ENCODE peak calls at places on chromosome 7, in four cellular contexts. K, B, O and I are unnamed samples.
A peak's percentile ranks its signal among the peaks of the same experiment; 100 is the strongest.

GRCh38 chr7:50351267-50351666 is 46.8 kb downstream of the IKZF1 start:
- DNase-seq in K (no peak), B (no peak), O (no peak), I (no peak)

GRCh38 chr7:135712796-135713195 is 15.2 kb downstream of the SLC13A4 start:
- DNase-seq in K (no peak), B (no peak), O (no peak), I (no peak)

GRCh38 chr7:4791101-4791737 is 15.8 kb downstream of the AP5Z1 start:
- DNase-seq in K (no peak), B (no peak), O (no peak), I (no peak)

GRCh38 chr7:65308300-65308678 is 65.4 kb upstream of the ZNF92 start:
- DNase-seq in K (no peak), B (no peak), O (no peak), I (no peak)

GRCh38 chr7:452230-452751 is 67.4 kb downstream of the PDGFA start:
- DNase-seq in K (no peak), B (no peak), O (no peak), I (no peak)

GRCh38 chr7:130273863-130274262 is 7.2 kb downstream of the CPA2 start:
- DNase-seq in K (no peak), B (no peak), O (no peak), I (peak; percentile 44)

GRCh38 chr7:34070486-34071323 is 165.4 kb downstream of the BMPER start:
- DNase-seq in K (no peak), B (no peak), O (no peak), I (no peak)

GRCh38 chr7:2860627-2861133 is 16.6 kb upstream of the GNA12 start:
- DNase-seq in K (no peak), B (peak; percentile 68), O (no peak), I (no peak)

GRCh38 chr7:148701414-148701813 is 2.7 kb downstream of the CUL1 start:
- DNase-seq in K (no peak), B (no peak), O (no peak), I (no peak)

GRCh38 chr7:137386966-137387365 is 43.4 kb upstream of the PTN start:
- DNase-seq in K (no peak), B (no peak), O (no peak), I (no peak)

GRCh38 chr7:25384820-25385560 is 156.7 kb upstream of the NPVF start:
- DNase-seq in K (no peak), B (no peak), O (no peak), I (no peak)

GRCh38 chr7:140390466-140391190 is 7.7 kb downstream of the SLC37A3 start:
- DNase-seq in K (no peak), B (no peak), O (no peak), I (no peak)

GRCh38 chr7:157523371-157523765 is 186.6 kb downstream of the DNAJB6 start:
- DNase-seq in K (no peak), B (no peak), O (no peak), I (peak; percentile 6)

GRCh38 chr7:66297579-66297978 is 92.4 kb downstream of the TPST1 start:
- DNase-seq in K (no peak), B (no peak), O (no peak), I (no peak)

GRCh38 chr7:15839415-15840100 is 153.1 kb upstream of the MEOX2 start:
- DNase-seq in K (peak; percentile 28), B (peak; percentile 58), O (no peak), I (no peak)

GRCh38 chr7:73707045-73707631 is 12.3 kb downstream of the STX1A start:
- DNase-seq in K (peak; percentile 21), B (no peak), O (no peak), I (no peak)

GRCh38 chr7:28483868-28484267 is 71.5 kb downstream of the CREB5 start:
- DNase-seq in K (no peak), B (no peak), O (no peak), I (no peak)

GRCh38 chr7:4040031-4040928 is 641.8 kb upstream of the FOXK1 start:
- DNase-seq in K (no peak), B (no peak), O (no peak), I (no peak)

GRCh38 chr7:50610521-50611277 is 45.5 kb upstream of the DDC start:
- DNase-seq in K (no peak), B (no peak), O (no peak), I (no peak)

GRCh38 chr7:38476764-38477163 is 154.4 kb downstream of the AMPH start:
- DNase-seq in K (no peak), B (peak; percentile 47), O (no peak), I (no peak)

GRCh38 chr7:27156508-27156898 is at the start of gene HOXA7:
- DNase-seq in K (peak; percentile 89), B (peak; percentile 86), O (peak; percentile 88), I (peak; percentile 87)

GRCh38 chr7:36658603-36659516 is 65.4 kb downstream of the AOAH start:
- DNase-seq in K (no peak), B (no peak), O (no peak), I (peak; percentile 75)

GRCh38 chr7:79461660-79462059 is 8.2 kb upstream of the MAGI2 start:
- DNase-seq in K (no peak), B (no peak), O (no peak), I (no peak)

GRCh38 chr7:159023216-159023615 is 121.5 kb downstream of the VIPR2 start:
- DNase-seq in K (no peak), B (no peak), O (no peak), I (no peak)

DNA sequence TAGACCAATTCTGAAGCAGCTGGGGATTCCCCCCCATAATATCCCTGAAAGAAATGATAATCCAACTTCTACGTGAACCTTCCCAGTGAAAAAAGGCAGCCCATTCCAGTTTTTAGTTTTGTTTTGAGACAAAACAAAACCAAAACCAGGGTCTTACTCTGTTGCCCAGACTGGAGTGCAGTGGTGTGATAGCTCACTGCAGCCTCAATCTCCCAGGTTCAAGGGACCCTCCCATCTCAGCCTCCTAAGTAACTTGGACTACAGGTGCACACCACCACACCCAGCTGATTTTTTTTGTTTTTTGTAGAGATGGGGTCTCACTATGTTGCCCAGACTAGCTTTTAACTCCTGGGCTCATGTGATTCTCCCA is 12.5 kb upstream of the ARPC1A start:
- DNase-seq in K (no peak), B (no peak), O (no peak), I (no peak)
- H3K36me3 ChIP-seq in K (no peaks in the 10 kb centered on the region), B (no peaks in the 10 kb centered on the region), O (no peaks in the 10 kb centered on the region), I (no peaks in the 10 kb centered on the region)

DNA sequence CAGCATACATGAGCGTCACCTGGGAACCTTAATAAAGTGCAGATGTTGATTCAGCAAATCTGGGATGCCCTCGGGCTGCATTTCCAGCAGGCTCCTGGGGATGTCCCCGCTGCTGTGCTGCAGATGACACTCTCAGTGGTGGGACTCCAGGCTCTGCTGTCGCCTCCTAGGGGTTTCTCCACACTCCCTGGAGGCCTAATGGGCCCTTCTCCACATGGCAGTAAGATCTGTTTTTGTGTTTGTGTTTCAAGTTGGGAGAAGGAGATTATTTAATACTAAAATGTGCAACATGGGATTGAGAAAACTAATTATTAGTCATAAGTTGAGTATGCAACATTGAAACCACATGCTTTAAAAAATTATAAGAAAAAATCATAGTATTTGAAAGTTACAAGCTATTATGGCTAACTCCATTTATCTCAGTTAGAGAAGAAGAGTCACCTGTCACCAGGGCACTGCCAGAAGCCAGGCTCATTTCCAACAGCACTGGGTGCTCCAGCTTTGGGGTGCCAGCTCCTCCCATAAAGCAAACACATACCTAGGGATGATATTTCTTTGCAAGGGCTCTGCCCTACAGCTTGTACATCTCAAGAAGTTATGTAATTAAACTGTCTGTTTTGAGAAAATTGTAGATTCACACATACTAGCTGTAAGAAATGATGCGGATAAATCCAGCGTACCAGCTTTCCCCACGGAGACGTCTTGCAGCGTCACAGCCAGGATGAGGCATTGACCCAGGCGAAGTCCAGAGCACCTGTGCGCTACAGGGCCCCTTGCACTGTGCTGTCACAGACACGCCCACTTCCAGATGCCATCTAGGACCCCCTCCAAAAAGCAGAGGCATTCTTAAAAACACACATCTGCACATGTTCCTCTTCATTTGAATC is 106.4 kb downstream of the EGFR start:
- DNase-seq in K (no peak), B (peak; percentile 49), O (no peak), I (no peak)
- H3K4me1 ChIP-seq in K (peaks cover 42% of the 10 kb centered on the region), B (peaks cover 96% of the 10 kb centered on the region), O (peaks cover 31% of the 10 kb centered on the region), I (no peaks in the 10 kb centered on the region)

GRCh38 chr7:104137511-104137910 is 70.3 kb downstream of the ORC5 start:
- DNase-seq in K (no peak), B (no peak), O (no peak), I (no peak)
- H3K36me3 ChIP-seq in K (peaks cover 9% of the 10 kb centered on the region), B (peaks cover 15% of the 10 kb centered on the region), O (peaks cover 1% of the 10 kb centered on the region), I (peaks cover 5% of the 10 kb centered on the region)

GRCh38 chr7:121021266-121021969 is 32.9 kb downstream of the CPED1 start:
- DNase-seq in K (no peak), B (no peak), O (no peak), I (no peak)

GRCh38 chr7:121020243-121020642 is 31.7 kb downstream of the CPED1 start:
- DNase-seq in K (no peak), B (no peak), O (no peak), I (no peak)

GRCh38 chr7:121023189-121023588 is 34.7 kb downstream of the CPED1 start:
- DNase-seq in K (no peak), B (no peak), O (no peak), I (no peak)

GRCh38 chr7:121019018-121019417 is 30.5 kb downstream of the CPED1 start:
- DNase-seq in K (no peak), B (no peak), O (no peak), I (no peak)

GRCh38 chr7:121020652-121021051 is 32.1 kb downstream of the CPED1 start:
- DNase-seq in K (no peak), B (no peak), O (no peak), I (no peak)
- H3K4me1 ChIP-seq in K (peaks cover 58% of the 10 kb centered on the region), B (peaks cover 80% of the 10 kb centered on the region), O (peaks cover 17% of the 10 kb centered on the region), I (peaks cover 4% of the 10 kb centered on the region)